ENCODE peak calls at places on chromosomes 13 and 19, in five cellular contexts. F is heart left ventricle; Q is activated naive CD4-positive, alpha-beta T cell; M is progenitor cell of endocrine pancreas; J is stimulated activated CD4-positive, alpha-beta T cell treated with anti-CD3 and anti-CD28 coated beads, Interleukin-15, amount 100 ng/mL, for 1 hour. V is an unnamed sample.

GRCh38 chr19:4575978-4576933 is 16.8 kb upstream of the SEMA6B start:
- DNase-seq in M (peak; percentile 74), J (peak; percentile 64), F (peak; percentile 75), Q (peak; percentile 52), V (no peak)

GRCh38 chr19:27738569-27739193 is 1474.3 kb downstream of the UQCRFS1 start:
- DNase-seq in Q (no peak), J (no peak), F (no peak), M (no peak), V (peak; percentile 13)

GRCh38 chr19:6161271-6161850 is 25.9 kb downstream of the ACSBG2 start:
- DNase-seq in J (peak; percentile 3), Q (no peak), F (peak; percentile 48), M (no peak), V (no peak)

GRCh38 chr19:42206871-42207755 is 10.4 kb downstream of the DEDD2 start:
- DNase-seq in F (no peak), J (no peak), M (no peak), Q (no peak), V (no peak)

GRCh38 chr13:48769107-48769704 is 115.5 kb downstream of the CYSLTR2 start:
- DNase-seq in M (peak; percentile 82), Q (peak; percentile 65), J (peak; percentile 24), F (peak; percentile 79), V (peak; percentile 81)

GRCh38 chr13:113934576-113934975 is 39.3 kb downstream of the C13orf46 start:
- DNase-seq in J (no peak), M (no peak), Q (no peak), F (peak; percentile 19), V (no peak)

GRCh38 chr19:32837531-32837930 is 32.0 kb downstream of the SLC7A9 start:
- DNase-seq in F (no peak), J (no peak), Q (no peak), M (no peak), V (no peak)

GRCh38 chr19:50644315-50644915 is 4.7 kb upstream of the SYT3 start:
- DNase-seq in J (no peak), M (no peak), F (no peak), Q (no peak), V (no peak)

GRCh38 chr19:37987356-37988332 is 80.6 kb downstream of the SIPA1L3 start:
- DNase-seq in J (no peak), F (no peak), Q (no peak), M (no peak), V (no peak)

GRCh38 chr13:40876020-40876738 is 86.8 kb downstream of the SLC25A15 start:
- DNase-seq in M (no peak), Q (no peak), F (no peak), J (no peak), V (no peak)

GRCh38 chr13:94065741-94066140 is 413.7 kb downstream of the DCT start:
- DNase-seq in Q (no peak), F (no peak), J (no peak), M (no peak), V (no peak)

GRCh38 chr19:33580026-33580644 is 41.6 kb upstream of the CHST8 start:
- DNase-seq in M (peak; percentile 53), Q (no peak), F (no peak), J (no peak), V (no peak)

GRCh38 chr19:1015782-1016646 is 4.9 kb downstream of the TMEM259 start:
- DNase-seq in J (no peak), M (no peak), F (no peak), Q (no peak), V (no peak)

GRCh38 chr13:82627183-82627582 is 1255.1 kb downstream of the SLITRK1 start:
- DNase-seq in Q (no peak), M (no peak), F (no peak), J (no peak), V (no peak)

GRCh38 chr13:94712287-94712811 is at the start of gene SOX21:
- DNase-seq in J (no peak), Q (no peak), M (peak; percentile 16), F (no peak), V (no peak)

GRCh38 chr19:18558595-18558994 is 925 bp downstream of the KXD1 start:
- DNase-seq in M (no peak), J (no peak), Q (no peak), F (no peak), V (no peak)

GRCh38 chr19:50419580-50420035 is 870 bp downstream of the SPIB start:
- DNase-seq in J (no peak), M (no peak), Q (no peak), F (no peak), V (no peak)

GRCh38 chr13:75870397-75870801 is 234.3 kb downstream of the LMO7 start:
- DNase-seq in J (peak; percentile 3), Q (no peak), M (no peak), F (no peak), V (no peak)

GRCh38 chr19:36081385-36081784 is 26.7 kb downstream of the WDR62 start:
- DNase-seq in M (no peak), F (no peak), J (no peak), Q (no peak), V (no peak)

GRCh38 chr13:111203742-111204386 is 88.8 kb downstream of the ARHGEF7 start:
- DNase-seq in Q (no peak), J (no peak), F (no peak), M (no peak), V (no peak)

GRCh38 chr19:45971260-45971902 is 2.3 kb downstream of the NOVA2 start:
- DNase-seq in F (peak; percentile 29), Q (no peak), J (no peak), M (no peak), V (no peak)

GRCh38 chr13:107873908-107874307 is 341.4 kb downstream of the LIG4 start:
- DNase-seq in Q (no peak), J (no peak), F (no peak), M (no peak), V (no peak)

GRCh38 chr19:50476224-50476942 is at the start of the genes EMC10 and GARIN5A:
- DNase-seq in Q (peak; percentile 86), M (peak; percentile 93), J (peak; percentile 87), F (peak; percentile 94), V (peak; percentile 95)

GRCh38 chr19:18435848-18436631 is 1.9 kb downstream of the ISYNA1 start:
- DNase-seq in J (no peak), F (no peak), Q (no peak), M (no peak), V (no peak)

V was measured in type B pancreatic cell.